ENCODE peak calls at places on chromosome 16, in five cellular contexts. P, O, X, T and I are unnamed samples.

GRCh38 chr16:57299009-57299718 is 14.7 kb upstream of the PLLP start:
- DNase-seq in P (peak; percentile 59), O (no peak), X (peak; percentile 62), T (no peak), I (no peak)

GRCh38 chr16:27721548-27722265 is 171.8 kb downstream of the KATNIP start:
- DNase-seq in P (no peak), O (no peak), X (peak; percentile 7), T (no peak), I (no peak)

GRCh38 chr16:65846210-65846602 is 520.3 kb upstream of the CDH5 start:
- DNase-seq in P (no peak), O (no peak), X (no peak), T (no peak), I (no peak)

GRCh38 chr16:62363451-62363850 is 327.2 kb upstream of the CDH8 start:
- DNase-seq in P (no peak), O (no peak), X (no peak), T (no peak), I (no peak)

GRCh38 chr16:76910931-76911330 is 280.1 kb upstream of the MON1B start:
- DNase-seq in P (no peak), O (peak; percentile 9), X (no peak), T (no peak), I (no peak)

GRCh38 chr16:57260294-57260929 is 15.4 kb downstream of the ARL2BP start:
- DNase-seq in P (peak; percentile 41), O (no peak), X (no peak), T (peak; percentile 32), I (peak; percentile 79)

GRCh38 chr16:56451753-56452689 is 667 bp downstream of the OGFOD1 start:
- DNase-seq in P (no peak), O (no peak), X (peak; percentile 15), T (peak; percentile 50), I (peak; percentile 18)

GRCh38 chr16:85690469-85691064 is 1.8 kb upstream of the GINS2 start:
- DNase-seq in P (no peak), O (no peak), X (no peak), T (no peak), I (no peak)

GRCh38 chr16:23283571-23283970 is 18.5 kb upstream of the SCNN1B start:
- DNase-seq in P (no peak), O (no peak), X (no peak), T (no peak), I (no peak)

GRCh38 chr16:85583491-85584181 is 29.5 kb upstream of the GSE1 start:
- DNase-seq in P (no peak), O (peak; percentile 55), X (no peak), T (peak; percentile 84), I (no peak)

GRCh38 chr16:66616169-66616568 is 11.7 kb downstream of the CMTM3 start:
- DNase-seq in P (no peak), O (no peak), X (no peak), T (no peak), I (no peak)

GRCh38 chr16:88078111-88078775 is 127.0 kb downstream of the BANP start:
- DNase-seq in P (peak; percentile 16), O (no peak), X (no peak), T (no peak), I (no peak)

GRCh38 chr16:3509470-3509928 is 8.7 kb downstream of the CLUAP1 start:
- DNase-seq in P (no peak), O (no peak), X (no peak), T (no peak), I (no peak)

GRCh38 chr16:48432136-48432535 is 46.9 kb upstream of the SIAH1 start:
- DNase-seq in P (no peak), O (no peak), X (no peak), T (no peak), I (peak; percentile 58)

GRCh38 chr16:78624349-78624748 is 524.9 kb downstream of the WWOX start:
- DNase-seq in P (no peak), O (no peak), X (no peak), T (no peak), I (no peak)

GRCh38 chr16:81940781-81941560 is 70.3 kb downstream of the SDR42E1 start:
- DNase-seq in P (no peak), O (peak; percentile 17), X (no peak), T (peak; percentile 67), I (peak; percentile 3)

GRCh38 chr16:54129810-54130209 is 156.8 kb downstream of the IRX3 start:
- DNase-seq in P (no peak), O (no peak), X (no peak), T (no peak), I (no peak)

GRCh38 chr16:54136276-54136625 is 150.3 kb downstream of the IRX3 start:
- DNase-seq in P (no peak), O (no peak), X (no peak), T (no peak), I (no peak)

GRCh38 chr16:54140057-54140787 is 146.4 kb downstream of the IRX3 start:
- DNase-seq in P (no peak), O (no peak), X (no peak), T (peak; percentile 16), I (no peak)

GRCh38 chr16:54140788-54141136 is 145.8 kb downstream of the IRX3 start:
- DNase-seq in P (no peak), O (no peak), X (no peak), T (no peak), I (no peak)

DNA sequence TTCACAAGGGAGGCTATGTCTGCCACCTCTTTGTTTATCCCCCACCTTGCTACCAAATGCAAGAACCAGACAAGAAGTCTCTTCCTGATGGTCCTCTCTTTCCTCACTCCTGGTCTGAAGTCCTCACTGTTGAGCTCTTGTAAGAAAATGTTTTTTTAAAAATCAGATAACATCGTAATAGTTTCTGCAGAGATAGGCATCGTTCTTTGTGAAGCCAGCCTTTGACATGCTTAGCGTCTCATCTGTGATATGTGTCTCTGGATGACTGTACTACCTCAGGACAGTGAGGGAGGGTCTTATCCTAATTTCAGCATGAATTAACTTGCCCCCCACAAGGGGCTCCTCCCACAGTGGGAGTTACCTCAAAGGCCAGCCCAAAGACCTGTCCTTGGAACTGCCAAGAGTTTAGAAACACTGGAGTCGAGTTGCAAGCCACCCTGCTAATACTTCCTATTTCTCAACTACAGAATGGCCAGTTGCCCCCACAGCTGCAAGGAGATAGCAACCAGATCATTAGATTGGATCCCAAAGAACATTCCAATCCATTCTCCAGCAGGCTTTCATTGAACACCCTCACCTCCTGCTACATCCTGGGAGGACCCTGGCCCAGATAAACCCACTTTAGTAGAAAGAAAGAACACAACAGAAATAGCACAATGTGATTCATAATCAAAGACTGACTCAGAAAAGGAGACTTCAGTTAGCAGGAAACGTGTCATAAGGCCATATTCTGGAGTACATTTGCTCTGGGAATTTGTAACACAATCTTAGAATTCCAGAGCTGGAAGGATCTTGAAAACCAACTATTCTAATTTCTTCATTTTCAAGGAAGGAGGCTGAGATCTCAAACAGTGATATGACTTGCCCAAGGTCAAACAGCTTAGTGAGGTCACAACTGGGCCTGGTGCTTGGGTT is 151.0 kb downstream of the IRX3 start:
- DNase-seq in P (no peak), O (peak; percentile 59), X (no peak), T (peak; percentile 85), I (no peak)
- TF ChIP-seq CTCF in P (no peak), O (no peak), X (no peak), T (no peak), I (no peak)

DNA sequence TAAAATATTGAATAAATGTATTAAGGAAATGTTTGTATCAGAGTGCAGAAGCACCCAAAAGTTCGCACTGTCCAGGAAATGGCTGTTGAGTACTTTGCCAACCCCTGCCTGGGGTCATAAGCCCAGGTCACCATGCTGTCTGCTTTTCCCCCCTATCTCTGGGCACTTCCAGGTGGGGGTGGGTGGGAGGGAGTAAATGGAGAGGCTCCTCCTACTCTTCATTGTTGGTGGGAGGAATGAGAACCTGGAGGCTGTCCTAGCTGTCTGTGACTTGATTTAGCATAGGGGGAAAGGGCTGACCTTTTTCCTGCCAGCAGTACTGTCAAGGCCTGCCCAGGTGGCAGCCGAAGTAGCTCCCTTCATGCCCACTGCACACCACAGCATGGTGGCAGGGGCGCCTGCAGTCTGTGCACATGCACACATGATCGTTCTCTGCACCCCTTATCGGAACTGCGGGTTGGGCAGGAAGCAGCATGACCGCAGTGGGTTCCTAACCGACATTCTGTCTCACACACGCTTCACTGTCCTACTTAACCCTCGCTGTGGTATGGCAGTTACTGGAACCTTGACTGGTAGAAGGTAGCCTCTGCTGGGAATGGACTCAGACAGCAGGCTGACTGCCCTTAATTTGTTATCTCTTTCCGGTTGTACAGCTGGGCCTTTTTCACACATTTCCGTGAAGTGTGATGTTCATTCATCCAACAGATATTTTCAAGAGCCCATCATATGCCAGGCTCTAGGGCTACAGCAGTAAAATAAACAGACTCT is 41.5 kb downstream of the LDHD start:
- DNase-seq in P (no peak), O (no peak), X (no peak), T (no peak), I (peak; percentile 67)
- TF ChIP-seq CTCF in P (no peak), O (no peak), X (no peak), T (no peak), I (no peak)

DNA sequence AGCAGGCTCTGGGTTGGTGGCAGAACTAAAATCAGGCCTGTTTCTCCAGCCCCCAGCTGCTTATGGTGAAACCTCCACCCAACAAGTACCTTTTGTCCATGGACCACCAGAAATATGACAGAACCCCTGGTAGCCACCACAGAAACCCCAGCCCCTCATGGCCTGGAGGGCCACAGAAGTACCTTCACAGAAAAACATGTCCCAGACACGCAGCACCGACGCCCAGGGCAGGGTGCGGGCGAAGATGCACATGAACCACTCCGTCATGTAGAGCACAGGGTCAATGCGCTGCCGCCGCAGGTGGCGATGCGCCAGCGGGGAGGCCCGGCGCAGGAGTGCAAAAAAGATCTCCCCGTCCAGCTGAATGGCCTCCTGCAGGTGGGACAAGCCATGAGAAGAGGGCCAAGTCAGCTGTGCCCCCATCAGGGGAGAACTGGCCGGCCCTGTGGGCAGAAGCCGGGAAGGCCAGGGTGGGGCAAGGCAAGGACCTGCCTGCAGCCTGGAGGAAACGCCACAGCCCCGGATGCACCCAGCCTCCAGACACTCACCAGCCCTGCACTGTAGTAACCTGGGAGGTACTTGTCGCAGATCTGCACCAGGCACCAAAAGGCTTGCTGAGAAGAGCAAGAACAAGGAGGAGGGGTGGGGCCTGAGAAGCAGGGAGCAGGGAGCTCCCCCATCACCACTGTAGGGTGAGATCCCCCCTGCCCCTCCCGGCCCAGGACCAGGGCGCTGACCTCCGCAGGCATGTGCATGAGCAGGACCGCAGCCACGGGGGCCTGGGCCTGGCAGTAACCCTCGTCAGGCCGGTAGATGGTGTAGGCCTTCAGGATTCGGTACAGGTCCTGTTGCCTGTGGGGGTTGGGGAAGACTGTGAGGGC is 4.1 kb upstream of the CD2BP2 start:
- DNase-seq in P (no peak), O (no peak), X (no peak), T (no peak), I (no peak)
- TF ChIP-seq CTCF in P (no peak), O (no peak), X (no peak), T (no peak), I (no peak)

DNA sequence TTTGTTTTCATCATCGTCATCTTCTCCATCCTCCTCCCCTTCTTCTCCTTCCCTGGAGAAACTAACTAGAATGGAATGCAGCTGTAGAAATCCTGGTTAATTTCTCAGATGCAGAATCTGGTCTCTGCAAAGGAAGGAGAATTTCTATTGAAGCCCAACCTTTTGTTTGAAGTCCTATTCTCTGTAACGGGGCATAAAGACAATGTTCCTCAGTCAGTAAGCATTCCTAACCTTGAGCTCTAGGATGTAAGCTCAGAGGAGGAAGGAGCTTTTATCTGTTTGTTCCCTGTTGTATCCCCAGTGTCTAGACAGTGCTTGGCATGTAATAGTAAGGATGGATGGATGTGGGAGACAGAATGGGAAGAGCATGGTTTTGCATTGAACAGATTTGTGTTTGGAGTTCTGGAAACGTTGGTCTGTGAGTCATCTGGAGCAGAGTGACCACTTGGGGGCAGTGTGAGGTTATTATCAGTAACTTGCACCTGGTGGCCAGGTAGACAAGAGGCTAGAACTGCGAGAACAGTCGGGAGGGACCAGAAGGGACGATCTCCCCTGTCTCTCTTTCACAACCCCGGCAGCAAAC is 363.7 kb downstream of the SNX29 start:
- DNase-seq in P (no peak), O (no peak), X (no peak), T (peak; percentile 80), I (peak; percentile 49)
- TF ChIP-seq CTCF in P (peak; percentile 41), O (peak; percentile 12), X (no peak), T (peak; percentile 84), I (no peak)